ENCODE peak calls at places on chromosomes 5 and 9, in ten cellular contexts. One of them, this sample, is unnamed.

GRCh38 chr9:101387871-101388506 is 3.2 kb upstream of the BAAT start:
- DNase-seq in fibroblast of the aortic adventitia: peak
- DNase-seq in AG04449: no peak
- DNase-seq in brain microvascular endothelial cell: peak
- DNase-seq in hepatocyte: peak
- DNase-seq in transverse colon: no peak
- DNase-seq in pancreas: no peak
- DNase-seq in mesenchymal stem cell: peak
- DNase-seq in aorta: no peak
- DNase-seq in cardiac muscle cell: peak
- DNase-seq in this sample: peak

GRCh38 chr9:100352201-100352726 is 478 bp downstream of the TEX10 start:
- DNase-seq in fibroblast of the aortic adventitia: peak
- DNase-seq in AG04449: no peak
- DNase-seq in brain microvascular endothelial cell: peak
- DNase-seq in hepatocyte: peak
- DNase-seq in transverse colon: peak
- DNase-seq in pancreas: no peak
- DNase-seq in mesenchymal stem cell: peak
- DNase-seq in aorta: peak
- DNase-seq in cardiac muscle cell: peak
- DNase-seq in this sample: peak

GRCh38 chr5:89282832-89283510 is 400.0 kb upstream of the MEF2C start:
- DNase-seq in fibroblast of the aortic adventitia: peak
- DNase-seq in AG04449: no peak
- DNase-seq in brain microvascular endothelial cell: peak
- DNase-seq in hepatocyte: peak
- DNase-seq in transverse colon: no peak
- DNase-seq in pancreas: no peak
- DNase-seq in mesenchymal stem cell: peak
- DNase-seq in aorta: no peak
- DNase-seq in cardiac muscle cell: peak
- DNase-seq in this sample: peak

GRCh38 chr9:113998529-113999255 is 79.4 kb downstream of the AMBP start:
- DNase-seq in fibroblast of the aortic adventitia: peak
- DNase-seq in AG04449: no peak
- DNase-seq in brain microvascular endothelial cell: no peak
- DNase-seq in hepatocyte: peak
- DNase-seq in transverse colon: no peak
- DNase-seq in pancreas: no peak
- DNase-seq in mesenchymal stem cell: no peak
- DNase-seq in aorta: no peak
- DNase-seq in cardiac muscle cell: no peak
- DNase-seq in this sample: no peak

GRCh38 chr9:121196389-121196788 is 5.3 kb downstream of the RAB14 start:
- DNase-seq in fibroblast of the aortic adventitia: no peak
- DNase-seq in AG04449: no peak
- DNase-seq in brain microvascular endothelial cell: no peak
- DNase-seq in hepatocyte: no peak
- DNase-seq in transverse colon: no peak
- DNase-seq in pancreas: no peak
- DNase-seq in mesenchymal stem cell: no peak
- DNase-seq in aorta: no peak
- DNase-seq in cardiac muscle cell: no peak
- DNase-seq in this sample: no peak

GRCh38 chr9:93827545-93828330 is 127.4 kb downstream of the BARX1 start:
- DNase-seq in fibroblast of the aortic adventitia: peak
- DNase-seq in AG04449: no peak
- DNase-seq in brain microvascular endothelial cell: peak
- DNase-seq in hepatocyte: peak
- DNase-seq in transverse colon: peak
- DNase-seq in pancreas: peak
- DNase-seq in mesenchymal stem cell: peak
- DNase-seq in aorta: peak
- DNase-seq in cardiac muscle cell: peak
- DNase-seq in this sample: peak

GRCh38 chr5:117013280-117013877 is 438.8 kb upstream of the SEMA6A start:
- DNase-seq in fibroblast of the aortic adventitia: no peak
- DNase-seq in AG04449: no peak
- DNase-seq in brain microvascular endothelial cell: no peak
- DNase-seq in hepatocyte: no peak
- DNase-seq in transverse colon: no peak
- DNase-seq in pancreas: peak
- DNase-seq in mesenchymal stem cell: no peak
- DNase-seq in aorta: no peak
- DNase-seq in cardiac muscle cell: no peak
- DNase-seq in this sample: no peak

GRCh38 chr5:97628011-97628410 is 445.0 kb upstream of the RIOK2 start:
- DNase-seq in fibroblast of the aortic adventitia: peak
- DNase-seq in AG04449: no peak
- DNase-seq in brain microvascular endothelial cell: no peak
- DNase-seq in hepatocyte: no peak
- DNase-seq in transverse colon: no peak
- DNase-seq in pancreas: no peak
- DNase-seq in mesenchymal stem cell: no peak
- DNase-seq in aorta: no peak
- DNase-seq in cardiac muscle cell: peak
- DNase-seq in this sample: no peak

GRCh38 chr5:148393390-148393741 is 9.6 kb downstream of the FBXO38 start:
- DNase-seq in fibroblast of the aortic adventitia: no peak
- DNase-seq in AG04449: no peak
- DNase-seq in brain microvascular endothelial cell: no peak
- DNase-seq in hepatocyte: no peak
- DNase-seq in transverse colon: no peak
- DNase-seq in pancreas: no peak
- DNase-seq in mesenchymal stem cell: peak
- DNase-seq in aorta: no peak
- DNase-seq in cardiac muscle cell: no peak
- DNase-seq in this sample: no peak

GRCh38 chr5:145471831-145472616 is 363.1 kb downstream of the PRELID2 start:
- DNase-seq in fibroblast of the aortic adventitia: peak
- DNase-seq in AG04449: no peak
- DNase-seq in brain microvascular endothelial cell: no peak
- DNase-seq in hepatocyte: peak
- DNase-seq in transverse colon: no peak
- DNase-seq in pancreas: no peak
- DNase-seq in mesenchymal stem cell: no peak
- DNase-seq in aorta: no peak
- DNase-seq in cardiac muscle cell: peak
- DNase-seq in this sample: no peak

GRCh38 chr9:18658764-18659705 is 185.1 kb downstream of the ADAMTSL1 start:
- DNase-seq in fibroblast of the aortic adventitia: peak
- DNase-seq in AG04449: no peak
- DNase-seq in brain microvascular endothelial cell: no peak
- DNase-seq in hepatocyte: no peak
- DNase-seq in transverse colon: no peak
- DNase-seq in pancreas: no peak
- DNase-seq in mesenchymal stem cell: no peak
- DNase-seq in aorta: no peak
- DNase-seq in cardiac muscle cell: peak
- DNase-seq in this sample: peak

GRCh38 chr9:3948826-3949578 is 350.9 kb downstream of the GLIS3 start:
- DNase-seq in fibroblast of the aortic adventitia: peak
- DNase-seq in AG04449: no peak
- DNase-seq in brain microvascular endothelial cell: peak
- DNase-seq in hepatocyte: no peak
- DNase-seq in transverse colon: no peak
- DNase-seq in pancreas: no peak
- DNase-seq in mesenchymal stem cell: peak
- DNase-seq in aorta: no peak
- DNase-seq in cardiac muscle cell: peak
- DNase-seq in this sample: peak

GRCh38 chr5:26833596-26833995 is 204.8 kb downstream of the CDH9 start:
- DNase-seq in fibroblast of the aortic adventitia: no peak
- DNase-seq in AG04449: no peak
- DNase-seq in brain microvascular endothelial cell: no peak
- DNase-seq in hepatocyte: no peak
- DNase-seq in transverse colon: no peak
- DNase-seq in pancreas: no peak
- DNase-seq in mesenchymal stem cell: peak
- DNase-seq in aorta: no peak
- DNase-seq in cardiac muscle cell: no peak
- DNase-seq in this sample: no peak
- H3K4me3 ChIP-seq in fibroblast of the aortic adventitia: no peak
- H3K4me3 ChIP-seq in AG04449: no peak
- H3K4me3 ChIP-seq in brain microvascular endothelial cell: no peak
- H3K4me3 ChIP-seq in hepatocyte: no peak
- H3K4me3 ChIP-seq in transverse colon: no peak
- H3K4me3 ChIP-seq in pancreas: no peak
- H3K4me3 ChIP-seq in mesenchymal stem cell: no peak
- H3K4me3 ChIP-seq in aorta: no peak
- H3K4me3 ChIP-seq in cardiac muscle cell: no peak
- H3K4me3 ChIP-seq in this sample: no peak

GRCh38 chr9:92616199-92617129 is 53.5 kb downstream of the IPPK start:
- DNase-seq in fibroblast of the aortic adventitia: peak
- DNase-seq in AG04449: no peak
- DNase-seq in brain microvascular endothelial cell: no peak
- DNase-seq in hepatocyte: no peak
- DNase-seq in transverse colon: no peak
- DNase-seq in pancreas: no peak
- DNase-seq in mesenchymal stem cell: no peak
- DNase-seq in aorta: peak
- DNase-seq in cardiac muscle cell: no peak
- DNase-seq in this sample: no peak
- H3K4me3 ChIP-seq in fibroblast of the aortic adventitia: no peak
- H3K4me3 ChIP-seq in AG04449: no peak
- H3K4me3 ChIP-seq in brain microvascular endothelial cell: no peak
- H3K4me3 ChIP-seq in hepatocyte: no peak
- H3K4me3 ChIP-seq in transverse colon: no peak
- H3K4me3 ChIP-seq in pancreas: no peak
- H3K4me3 ChIP-seq in mesenchymal stem cell: no peak
- H3K4me3 ChIP-seq in aorta: no peak
- H3K4me3 ChIP-seq in cardiac muscle cell: no peak
- H3K4me3 ChIP-seq in this sample: no peak

DNA sequence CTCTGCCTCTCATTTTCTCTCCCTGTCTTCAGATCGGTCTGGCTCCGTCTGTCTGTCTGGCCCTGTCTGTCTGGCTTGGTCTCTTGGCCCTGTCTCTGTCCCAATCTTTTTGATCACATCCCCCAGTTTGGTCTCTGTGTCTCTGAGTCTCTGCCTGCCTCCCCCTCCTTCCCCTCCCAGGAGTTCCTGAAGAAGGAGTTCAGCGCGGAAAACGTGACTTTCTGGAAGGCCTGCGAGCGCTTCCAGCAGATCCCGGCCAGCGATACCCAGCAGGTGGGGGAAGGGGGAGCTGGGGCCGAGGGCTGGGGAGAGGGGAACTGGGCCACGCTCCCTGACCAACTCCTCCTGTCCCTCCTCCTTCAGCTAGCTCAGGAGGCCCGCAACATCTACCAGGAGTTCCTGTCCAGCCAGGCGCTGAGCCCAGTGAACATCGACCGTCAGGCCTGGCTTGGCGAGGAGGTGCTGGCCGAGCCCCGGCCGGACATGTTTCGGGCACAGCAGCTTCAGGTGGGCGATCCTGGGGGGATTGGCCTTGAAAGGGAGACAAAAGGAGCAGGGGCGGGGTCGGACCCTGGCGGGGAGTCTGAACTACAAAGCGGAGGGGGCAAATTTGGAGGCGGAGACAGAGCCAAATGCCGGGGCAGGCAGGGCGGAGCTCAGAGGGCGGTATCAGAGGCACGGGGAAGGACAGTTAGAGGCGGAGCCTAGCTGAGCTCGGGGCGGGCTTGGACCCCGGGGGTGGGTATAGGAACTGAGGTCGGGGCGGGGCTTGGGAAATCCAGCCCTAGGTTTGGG is 9.0 kb downstream of the RGS14 start:
- DNase-seq in fibroblast of the aortic adventitia: peak
- DNase-seq in AG04449: no peak
- DNase-seq in brain microvascular endothelial cell: peak
- DNase-seq in hepatocyte: peak
- DNase-seq in transverse colon: peak
- DNase-seq in pancreas: peak
- DNase-seq in mesenchymal stem cell: peak
- DNase-seq in aorta: peak
- DNase-seq in cardiac muscle cell: peak
- DNase-seq in this sample: peak
- H3K4me3 ChIP-seq in fibroblast of the aortic adventitia: peak
- H3K4me3 ChIP-seq in AG04449: peak
- H3K4me3 ChIP-seq in brain microvascular endothelial cell: peak
- H3K4me3 ChIP-seq in hepatocyte: peak
- H3K4me3 ChIP-seq in transverse colon: peak
- H3K4me3 ChIP-seq in pancreas: peak
- H3K4me3 ChIP-seq in mesenchymal stem cell: peak
- H3K4me3 ChIP-seq in aorta: no peak
- H3K4me3 ChIP-seq in cardiac muscle cell: peak
- H3K4me3 ChIP-seq in this sample: peak

GRCh38 chr9:37531699-37532098 is 44.5 kb downstream of the FBXO10 start:
- DNase-seq in fibroblast of the aortic adventitia: no peak
- DNase-seq in AG04449: no peak
- DNase-seq in brain microvascular endothelial cell: no peak
- DNase-seq in hepatocyte: no peak
- DNase-seq in transverse colon: peak
- DNase-seq in pancreas: no peak
- DNase-seq in mesenchymal stem cell: no peak
- DNase-seq in aorta: no peak
- DNase-seq in cardiac muscle cell: no peak
- DNase-seq in this sample: no peak

GRCh38 chr9:37523916-37524315 is 38.2 kb downstream of the POLR1E start:
- DNase-seq in fibroblast of the aortic adventitia: no peak
- DNase-seq in AG04449: no peak
- DNase-seq in brain microvascular endothelial cell: no peak
- DNase-seq in hepatocyte: no peak
- DNase-seq in transverse colon: no peak
- DNase-seq in pancreas: no peak
- DNase-seq in mesenchymal stem cell: no peak
- DNase-seq in aorta: no peak
- DNase-seq in cardiac muscle cell: no peak
- DNase-seq in this sample: no peak

GRCh38 chr9:37534412-37534811 is 41.8 kb downstream of the FBXO10 start:
- DNase-seq in fibroblast of the aortic adventitia: no peak
- DNase-seq in AG04449: no peak
- DNase-seq in brain microvascular endothelial cell: no peak
- DNase-seq in hepatocyte: no peak
- DNase-seq in transverse colon: no peak
- DNase-seq in pancreas: no peak
- DNase-seq in mesenchymal stem cell: no peak
- DNase-seq in aorta: no peak
- DNase-seq in cardiac muscle cell: no peak
- DNase-seq in this sample: no peak

GRCh38 chr9:37528652-37529072 is 42.9 kb downstream of the POLR1E start:
- DNase-seq in fibroblast of the aortic adventitia: no peak
- DNase-seq in AG04449: no peak
- DNase-seq in brain microvascular endothelial cell: peak
- DNase-seq in hepatocyte: no peak
- DNase-seq in transverse colon: peak
- DNase-seq in pancreas: no peak
- DNase-seq in mesenchymal stem cell: no peak
- DNase-seq in aorta: no peak
- DNase-seq in cardiac muscle cell: no peak
- DNase-seq in this sample: peak

DNA sequence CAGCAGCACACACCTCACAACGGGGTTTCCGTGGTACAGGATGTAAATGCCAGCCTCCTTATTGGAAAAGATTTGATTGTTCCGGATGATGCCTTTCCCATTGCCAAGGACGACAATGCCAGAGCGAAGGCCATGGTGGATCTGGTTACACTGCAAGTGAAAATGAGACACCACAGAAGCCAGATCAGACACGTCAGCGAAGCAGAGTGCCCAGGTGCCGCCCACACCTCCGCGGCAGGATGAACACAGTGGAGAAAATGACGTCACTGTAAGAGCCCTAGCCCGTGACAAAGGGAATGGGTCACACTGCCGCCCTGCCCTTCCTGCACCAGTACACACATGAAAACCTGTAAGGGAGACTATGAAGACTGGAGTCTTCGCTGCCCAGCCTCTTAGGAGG is 43.4 kb downstream of the POLR1E start:
- DNase-seq in fibroblast of the aortic adventitia: no peak
- DNase-seq in AG04449: no peak
- DNase-seq in brain microvascular endothelial cell: peak
- DNase-seq in hepatocyte: no peak
- DNase-seq in transverse colon: peak
- DNase-seq in pancreas: no peak
- DNase-seq in mesenchymal stem cell: no peak
- DNase-seq in aorta: no peak
- DNase-seq in cardiac muscle cell: no peak
- DNase-seq in this sample: peak
- H3K4me3 ChIP-seq in fibroblast of the aortic adventitia: no peak
- H3K4me3 ChIP-seq in AG04449: no peak
- H3K4me3 ChIP-seq in brain microvascular endothelial cell: peak
- H3K4me3 ChIP-seq in hepatocyte: no peak
- H3K4me3 ChIP-seq in transverse colon: no peak
- H3K4me3 ChIP-seq in pancreas: no peak
- H3K4me3 ChIP-seq in mesenchymal stem cell: no peak
- H3K4me3 ChIP-seq in aorta: no peak
- H3K4me3 ChIP-seq in cardiac muscle cell: no peak
- H3K4me3 ChIP-seq in this sample: no peak

This sample was measured in astrocyte of the spinal cord.